ENCODE peak calls at places on chromosomes 11 and 22, in ten cellular contexts. B is heart left ventricle, Z is IMR-90, K is foreskin fibroblast, J is astrocyte of the hippocampus, L is posterior cingulate gyrus, S is right cardiac atrium, C is nephron progenitor cell, R is kidney glomerular epithelial cell, G is EL. P is an unnamed sample.

GRCh38 chr11:68469122-68469521 is 8.6 kb downstream of the PPP6R3 start:
- DNase-seq in B (no peak), Z (peak; percentile 50), K (no peak), J (no peak), L (no peak), S (no peak), C (no peak), R (no peak), G (no peak), P (no peak)

GRCh38 chr11:60887531-60887930 is 18.9 kb downstream of the PRPF19 start:
- DNase-seq in B (no peak), Z (peak; percentile 61), K (peak; percentile 42), J (peak; percentile 66), L (no peak), S (no peak), C (peak; percentile 47), R (peak; percentile 34), G (peak; percentile 53), P (peak; percentile 67)

GRCh38 chr22:40877488-40877887 is 15.6 kb upstream of the DNAJB7 start:
- DNase-seq in B (no peak), Z (no peak), K (no peak), J (no peak), L (no peak), S (no peak), C (no peak), R (no peak), G (no peak), P (no peak)

GRCh38 chr11:15695096-15695721 is 580.5 kb downstream of the INSC start:
- DNase-seq in B (no peak), Z (no peak), K (no peak), J (no peak), L (no peak), S (no peak), C (no peak), R (no peak), G (no peak), P (peak; percentile 58)

GRCh38 chr11:76209956-76210885 is 3.9 kb upstream of the WNT11 start:
- DNase-seq in B (peak; percentile 62), Z (peak; percentile 74), K (peak; percentile 67), J (peak; percentile 88), L (no peak), S (peak; percentile 80), C (peak; percentile 73), R (no peak), G (peak; percentile 64), P (peak; percentile 83)

GRCh38 chr11:73012121-73012863 is 129.8 kb downstream of the FCHSD2 start:
- DNase-seq in B (no peak), Z (peak; percentile 59), K (peak; percentile 23), J (peak; percentile 22), L (no peak), S (no peak), C (no peak), R (no peak), G (peak; percentile 63), P (no peak)

GRCh38 chr11:7353100-7353499 is 101.4 kb downstream of the SYT9 start:
- DNase-seq in B (no peak), Z (no peak), K (peak; percentile 16), J (peak; percentile 2), L (no peak), S (no peak), C (peak; percentile 8), R (no peak), G (peak; percentile 34), P (peak; percentile 63)

GRCh38 chr11:110092577-110093406 is at the start of gene ZC3H12C:
- DNase-seq in B (peak; percentile 88), Z (peak; percentile 90), K (peak; percentile 84), J (peak; percentile 95), L (peak; percentile 71), S (peak; percentile 84), C (peak; percentile 78), R (peak; percentile 89), G (peak; percentile 91), P (peak; percentile 97)

GRCh38 chr11:2314525-2315394 is 12.9 kb downstream of the TSPAN32 start:
- DNase-seq in B (peak; percentile 96), Z (peak; percentile 60), K (peak; percentile 63), J (peak; percentile 96), L (peak; percentile 60), S (peak; percentile 96), C (no peak), R (no peak), G (peak; percentile 49), P (no peak)

GRCh38 chr11:118051611-118052461 is 25.0 kb upstream of the TMPRSS4 start:
- DNase-seq in B (no peak), Z (no peak), K (no peak), J (no peak), L (no peak), S (no peak), C (no peak), R (no peak), G (no peak), P (no peak)

GRCh38 chr22:36027960-36028645 is 521 bp downstream of the RBFOX2 start:
- DNase-seq in B (peak; percentile 35), Z (no peak), K (no peak), J (peak; percentile 86), L (no peak), S (no peak), C (no peak), R (no peak), G (no peak), P (peak; percentile 41)

GRCh38 chr11:129992161-129992944 is 10.3 kb downstream of the PRDM10 start:
- DNase-seq in B (no peak), Z (peak; percentile 22), K (no peak), J (peak; percentile 53), L (no peak), S (no peak), C (no peak), R (peak; percentile 35), G (peak; percentile 4), P (peak; percentile 80)

GRCh38 chr11:62553839-62554361 is 7.3 kb upstream of the AHNAK start:
- DNase-seq in B (no peak), Z (peak; percentile 92), K (peak; percentile 92), J (no peak), L (no peak), S (no peak), C (no peak), R (peak; percentile 97), G (peak; percentile 93), P (no peak)

GRCh38 chr11:115672412-115672811 is 168.2 kb upstream of the CADM1 start:
- DNase-seq in B (no peak), Z (no peak), K (no peak), J (no peak), L (no peak), S (no peak), C (no peak), R (no peak), G (no peak), P (no peak)

GRCh38 chr11:117559698-117560097 is 232.0 kb downstream of the CEP164 start:
- DNase-seq in B (no peak), Z (no peak), K (no peak), J (no peak), L (no peak), S (no peak), C (no peak), R (no peak), G (no peak), P (no peak)

GRCh38 chr11:412641-413119 is 2.1 kb downstream of the SIGIRR start:
- DNase-seq in B (no peak), Z (no peak), K (no peak), J (no peak), L (no peak), S (no peak), C (no peak), R (no peak), G (no peak), P (peak; percentile 9)

GRCh38 chr11:35177370-35177769 is 38.4 kb downstream of the CD44 start:
- DNase-seq in B (no peak), Z (peak; percentile 68), K (no peak), J (peak; percentile 64), L (no peak), S (no peak), C (peak; percentile 5), R (no peak), G (no peak), P (no peak)

GRCh38 chr11:70650075-70650909 is 252.0 kb downstream of the CTTN start:
- DNase-seq in B (peak; percentile 69), Z (peak; percentile 69), K (peak; percentile 42), J (peak; percentile 93), L (no peak), S (peak; percentile 59), C (peak; percentile 93), R (peak; percentile 66), G (peak; percentile 32), P (peak; percentile 92)

GRCh38 chr11:3215346-3216026 is 3.1 kb downstream of the MRGPRG start:
- DNase-seq in B (peak; percentile 14), Z (no peak), K (no peak), J (no peak), L (no peak), S (no peak), C (no peak), R (no peak), G (no peak), P (no peak)

GRCh38 chr22:22422629-22423112 is 85.9 kb downstream of the ZNF280B start:
- DNase-seq in B (peak; percentile 46), Z (peak; percentile 48), K (peak; percentile 36), J (peak; percentile 61), L (peak; percentile 41), S (peak; percentile 50), C (peak; percentile 87), R (peak; percentile 30), G (peak; percentile 54), P (peak; percentile 68)

GRCh38 chr22:45237065-45237990 is 3.4 kb downstream of the KIAA0930 start:
- DNase-seq in B (peak; percentile 11), Z (no peak), K (no peak), J (no peak), L (no peak), S (no peak), C (peak; percentile 20), R (no peak), G (no peak), P (no peak)

GRCh38 chr22:18088825-18089568 is 11.2 kb downstream of the PEX26 start:
- DNase-seq in B (no peak), Z (no peak), K (no peak), J (no peak), L (no peak), S (no peak), C (no peak), R (peak; percentile 66), G (no peak), P (no peak)

GRCh38 chr11:44811841-44812448 is 85.2 kb downstream of the TSPAN18 start:
- DNase-seq in B (no peak), Z (no peak), K (no peak), J (no peak), L (no peak), S (no peak), C (no peak), R (no peak), G (no peak), P (no peak)

GRCh38 chr11:65459552-65459951 is 37.0 kb downstream of the NEAT1 start:
- DNase-seq in B (no peak), Z (no peak), K (no peak), J (no peak), L (no peak), S (no peak), C (no peak), R (no peak), G (no peak), P (no peak)

GRCh38 chr11:114317738-114318137 is 21.5 kb downstream of the NNMT start:
- DNase-seq in B (no peak), Z (peak; percentile 67), K (peak; percentile 47), J (peak; percentile 73), L (no peak), S (peak; percentile 42), C (peak; percentile 37), R (no peak), G (peak; percentile 36), P (peak; percentile 52)

GRCh38 chr11:1872267-1872985 is 19.3 kb downstream of the PRR33 start:
- DNase-seq in B (peak; percentile 7), Z (no peak), K (no peak), J (no peak), L (peak; percentile 19), S (peak; percentile 12), C (no peak), R (no peak), G (no peak), P (no peak)

GRCh38 chr11:61946894-61947293 is 3.3 kb upstream of the BEST1 start:
- DNase-seq in B (no peak), Z (no peak), K (no peak), J (no peak), L (no peak), S (no peak), C (no peak), R (no peak), G (no peak), P (no peak)

GRCh38 chr22:41021655-41022454 is 70.5 kb upstream of the EP300 start:
- DNase-seq in B (peak; percentile 75), Z (peak; percentile 16), K (peak; percentile 56), J (peak; percentile 71), L (peak; percentile 28), S (peak; percentile 75), C (peak; percentile 70), R (peak; percentile 26), G (peak; percentile 76), P (peak; percentile 84)